ENCODE peak calls at places on chromosome 2, in seven cellular contexts. E is neuronal stem cell, Z is caudate nucleus, B is endodermal cell, P is substantia nigra, V is thoracic aorta, J is pancreas. H is an unnamed sample.

GRCh38 chr2:105781274-105781673 is 36.6 kb downstream of the NCK2 start:
- DNase-seq in E (no peak), Z (no peak), B (no peak), P (no peak), V (no peak), J (no peak), H (no peak)

GRCh38 chr2:235247001-235247400 is 246.8 kb upstream of the AGAP1 start:
- DNase-seq in E (no peak), Z (no peak), B (no peak), P (no peak), V (no peak), J (no peak), H (no peak)

GRCh38 chr2:239441261-239441701 is 40.5 kb upstream of the HDAC4 start:
- DNase-seq in E (no peak), Z (no peak), B (no peak), P (no peak), V (no peak), J (no peak), H (no peak)

GRCh38 chr2:76280676-76281075 is 570.0 kb upstream of the GCFC2 start:
- DNase-seq in E (no peak), Z (no peak), B (no peak), P (no peak), V (no peak), J (no peak), H (no peak)

GRCh38 chr2:159225025-159226016 is 61.2 kb downstream of the WDSUB1 start:
- DNase-seq in E (no peak), Z (no peak), B (peak; percentile 41), P (no peak), V (no peak), J (no peak), H (no peak)

GRCh38 chr2:207334631-207335371 is 169.1 kb upstream of the KLF7 start:
- DNase-seq in E (peak; percentile 71), Z (no peak), B (peak; percentile 88), P (peak; percentile 10), V (peak; percentile 80), J (no peak), H (peak; percentile 53)

GRCh38 chr2:127526940-127527804 is 883 bp upstream of the IWS1 start:
- DNase-seq in E (peak; percentile 39), Z (no peak), B (peak; percentile 61), P (no peak), V (no peak), J (no peak), H (no peak)

GRCh38 chr2:84487298-84487996 is 28.4 kb upstream of the SUCLG1 start:
- DNase-seq in E (no peak), Z (no peak), B (no peak), P (no peak), V (no peak), J (no peak), H (no peak)

GRCh38 chr2:133566967-133567645 is 1.2 kb downstream of the NCKAP5 start:
- DNase-seq in E (no peak), Z (no peak), B (peak; percentile 83), P (peak; percentile 55), V (no peak), J (no peak), H (peak; percentile 49)

GRCh38 chr2:227724394-227725039 is at the start of gene SCYGR6:
- DNase-seq in E (no peak), Z (no peak), B (no peak), P (no peak), V (no peak), J (no peak), H (no peak)

GRCh38 chr2:164447660-164448059 is 173.6 kb downstream of the GRB14 start:
- DNase-seq in E (no peak), Z (no peak), B (peak; percentile 45), P (no peak), V (no peak), J (no peak), H (no peak)
- H3K27ac ChIP-seq in E (no peak overlapping the region), Z (no peak overlapping the region), B (no peak overlapping the region), P (no peak overlapping the region), V (no peak overlapping the region), J (no peak overlapping the region), H (no peak overlapping the region)

GRCh38 chr2:193250389-193250788 is 1055.7 kb upstream of the TMEFF2 start:
- DNase-seq in E (no peak), Z (no peak), B (no peak), P (no peak), V (no peak), J (no peak), H (no peak)

DNA sequence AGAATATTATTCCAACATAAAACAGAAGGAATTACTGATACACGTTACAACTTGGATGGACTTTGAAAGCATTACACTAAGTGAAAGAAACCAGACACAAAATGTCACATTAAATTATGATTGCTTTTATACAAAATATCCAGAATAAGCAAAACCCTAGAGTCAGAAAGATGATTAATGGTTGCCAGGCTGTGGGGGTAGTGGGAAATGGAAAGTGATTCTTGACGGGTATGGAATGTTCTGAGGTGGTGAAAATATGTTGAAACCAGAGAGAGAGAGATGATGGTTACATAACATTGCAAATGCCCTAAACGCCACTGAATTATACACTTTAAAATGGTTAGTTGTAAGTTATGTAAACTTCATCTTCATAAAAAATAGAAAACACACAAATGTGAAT is 1057.2 kb upstream of the TMEFF2 start:
- DNase-seq in E (no peak), Z (no peak), B (no peak), P (no peak), V (no peak), J (no peak), H (no peak)
- H3K27ac ChIP-seq in E (no peak overlapping the region), Z (no peak overlapping the region), B (no peak overlapping the region), P (no peak overlapping the region), V (no peak overlapping the region), J (no peak overlapping the region), H (no peak overlapping the region)

GRCh38 chr2:110219496-110220192 is 7.3 kb upstream of the MTLN start:
- DNase-seq in E (no peak), Z (no peak), B (no peak), P (no peak), V (no peak), J (no peak), H (no peak)
- H3K27ac ChIP-seq in E (no peak overlapping the region), Z (no peak overlapping the region), B (no peak overlapping the region), P (no peak overlapping the region), V (no peak overlapping the region), J (no peak overlapping the region), H (no peak overlapping the region)

DNA sequence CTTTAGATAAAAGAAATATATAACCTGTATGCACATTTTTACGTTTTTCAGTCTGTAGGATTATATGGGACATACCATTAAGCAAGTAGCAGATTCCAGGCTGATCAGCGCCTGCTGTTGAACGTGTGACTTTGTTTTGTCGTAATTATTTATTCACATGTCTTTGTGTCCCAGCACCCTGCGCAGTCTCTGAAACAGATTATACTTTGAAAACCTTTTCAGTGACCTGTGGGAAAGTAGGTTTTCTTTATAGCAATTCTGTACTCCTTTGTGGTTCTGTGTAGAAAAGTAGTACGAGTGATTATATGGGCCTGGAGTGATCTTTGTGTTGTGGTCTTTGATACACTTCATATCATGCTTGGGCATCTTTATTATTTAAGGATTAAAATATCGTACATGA is 68.5 kb downstream of the MTA3 start:
- DNase-seq in E (no peak), Z (no peak), B (no peak), P (no peak), V (no peak), J (no peak), H (no peak)
- H3K27ac ChIP-seq in E (no peak overlapping the region), Z (no peak overlapping the region), B (no peak overlapping the region), P (no peak overlapping the region), V (no peak overlapping the region), J (no peak overlapping the region), H (no peak overlapping the region)

GRCh38 chr2:152407806-152408205 is 72.8 kb downstream of the FMNL2 start:
- DNase-seq in E (no peak), Z (no peak), B (no peak), P (no peak), V (no peak), J (no peak), H (no peak)
- H3K27ac ChIP-seq in E (peak overlapping the region; percentile 64), Z (peak overlapping the region; percentile 83), B (no peak overlapping the region), P (peak overlapping the region; percentile 39), V (peak overlapping the region; percentile 38), J (peak overlapping the region; percentile 83), H (no peak overlapping the region)

GRCh38 chr2:196328088-196328680 is 156.8 kb upstream of the STK17B start:
- DNase-seq in E (no peak), Z (no peak), B (no peak), P (no peak), V (no peak), J (no peak), H (no peak)

GRCh38 chr2:196331816-196332215 is 160.4 kb upstream of the STK17B start:
- DNase-seq in E (no peak), Z (no peak), B (no peak), P (no peak), V (no peak), J (no peak), H (no peak)

GRCh38 chr2:196331143-196331542 is 159.8 kb upstream of the STK17B start:
- DNase-seq in E (no peak), Z (no peak), B (no peak), P (no peak), V (no peak), J (no peak), H (peak; percentile 30)

GRCh38 chr2:196329959-196330358 is 158.6 kb upstream of the STK17B start:
- DNase-seq in E (no peak), Z (no peak), B (no peak), P (no peak), V (no peak), J (no peak), H (no peak)

DNA sequence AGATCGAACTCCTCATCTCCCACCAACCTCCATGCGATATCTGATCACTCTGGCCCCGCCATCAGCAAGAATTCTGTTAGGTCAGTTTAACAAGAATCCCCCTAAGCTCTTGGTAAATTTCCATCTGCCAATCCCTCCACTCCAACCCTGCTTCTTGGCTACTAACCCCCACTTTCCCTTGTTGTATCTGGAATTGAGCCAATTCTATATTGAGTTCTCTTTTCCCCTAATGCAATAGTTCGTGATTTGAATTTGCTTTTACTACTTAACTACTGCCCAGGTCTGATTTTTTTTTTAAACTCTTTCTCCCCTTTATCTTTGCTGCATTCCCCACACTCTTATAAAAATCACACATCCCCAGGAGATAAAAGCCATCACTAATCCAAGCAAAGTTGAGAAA is 159.3 kb upstream of the STK17B start:
- DNase-seq in E (no peak), Z (no peak), B (no peak), P (no peak), V (no peak), J (no peak), H (no peak)
- H3K27ac ChIP-seq in E (no peak overlapping the region), Z (no peak overlapping the region), B (no peak overlapping the region), P (no peak overlapping the region), V (no peak overlapping the region), J (no peak overlapping the region), H (no peak overlapping the region)

DNA sequence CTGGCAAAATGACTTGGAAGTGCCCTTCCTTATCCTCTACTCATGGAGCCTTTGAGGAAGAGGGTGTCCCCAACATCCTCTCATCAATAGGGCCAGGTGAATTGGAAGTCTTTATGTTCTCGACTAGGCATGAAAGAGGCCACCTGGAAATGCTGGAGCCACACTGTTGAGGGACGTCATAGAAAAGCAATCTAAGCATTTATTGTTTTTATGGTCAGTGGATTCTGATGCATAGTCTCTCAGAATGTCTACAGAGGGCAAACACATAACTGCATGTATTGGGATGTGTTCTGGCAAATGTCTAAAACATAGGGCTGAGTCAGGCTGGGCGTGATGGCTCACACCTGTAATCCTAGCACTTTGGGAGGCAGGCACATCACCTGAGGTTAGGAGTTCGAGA is 246.6 kb upstream of the SP5 start:
- DNase-seq in E (no peak), Z (no peak), B (no peak), P (no peak), V (no peak), J (no peak), H (no peak)
- H3K27ac ChIP-seq in E (no peak overlapping the region), Z (no peak overlapping the region), B (no peak overlapping the region), P (no peak overlapping the region), V (no peak overlapping the region), J (no peak overlapping the region), H (no peak overlapping the region)

GRCh38 chr2:196182439-196183171 is 11.2 kb upstream of the STK17B start:
- DNase-seq in E (no peak), Z (no peak), B (no peak), P (no peak), V (no peak), J (no peak), H (no peak)
- H3K27ac ChIP-seq in E (no peak overlapping the region), Z (no peak overlapping the region), B (no peak overlapping the region), P (no peak overlapping the region), V (no peak overlapping the region), J (no peak overlapping the region), H (peak overlapping the region; percentile 66)

H was measured in stomach.